ENCODE peak calls at places on chromosomes 11 and 22, in eight cellular contexts. Y, I, L, A, P, X, E and H are unnamed samples.

GRCh38 chr22:26892401-26893033 is 235.1 kb downstream of the MIAT start:
- DNase-seq in I (peak; percentile 25), Y (peak; percentile 39), X (peak; percentile 92), E (peak; percentile 56), A (no peak), P (no peak), L (no peak), H (peak; percentile 83)

GRCh38 chr11:10858505-10859360 is 880 bp upstream of the ZBED5 start:
- DNase-seq in E (peak; percentile 73), X (peak; percentile 49), Y (no peak), A (no peak), P (peak; percentile 77), I (peak; percentile 77), L (peak; percentile 64), H (no peak)

GRCh38 chr11:44982496-44983062 is 31.9 kb upstream of the TP53I11 start:
- DNase-seq in A (no peak), E (no peak), I (no peak), Y (no peak), P (no peak), X (no peak), L (no peak), H (no peak)

GRCh38 chr11:65639623-65640482 is 2.0 kb downstream of the SIPA1 start:
- DNase-seq in P (no peak), I (no peak), L (no peak), A (no peak), X (peak; percentile 47), E (no peak), Y (no peak), H (no peak)

GRCh38 chr22:40044870-40045834 is 50.4 kb downstream of the FAM83F start:
- DNase-seq in E (no peak), P (peak; percentile 62), X (no peak), I (peak; percentile 80), Y (peak; percentile 63), A (no peak), L (peak; percentile 29), H (peak; percentile 85)

GRCh38 chr11:128776434-128777284 is 82.8 kb downstream of the FLI1 start:
- DNase-seq in X (no peak), P (peak; percentile 85), E (peak; percentile 68), A (no peak), I (peak; percentile 73), Y (peak; percentile 18), L (peak; percentile 4), H (no peak)

GRCh38 chr11:96055706-96056387 is 131.9 kb upstream of the MTMR2 start:
- DNase-seq in E (no peak), Y (peak; percentile 61), L (no peak), I (no peak), X (no peak), P (no peak), A (no peak), H (no peak)

GRCh38 chr22:20023214-20023613 is 2.3 kb downstream of the TANGO2 start:
- DNase-seq in Y (no peak), A (no peak), E (no peak), P (no peak), X (no peak), I (no peak), L (no peak), H (no peak)

GRCh38 chr11:113378692-113379091 is 8.9 kb upstream of the ANKK1 start:
- DNase-seq in X (no peak), I (no peak), L (no peak), Y (no peak), E (no peak), P (no peak), A (no peak), H (no peak)

GRCh38 chr22:49910229-49911155 is 7.7 kb downstream of the ALG12 start:
- DNase-seq in P (no peak), I (no peak), L (no peak), Y (no peak), E (no peak), A (no peak), X (no peak), H (no peak)

GRCh38 chr11:18720086-18720810 is 5.7 kb downstream of the IGSF22 start:
- DNase-seq in I (peak; percentile 64), L (peak; percentile 42), E (no peak), A (no peak), Y (no peak), X (no peak), P (no peak), H (no peak)

GRCh38 chr11:67276821-67277230 is 10.6 kb downstream of the GRK2 start:
- DNase-seq in E (no peak), P (peak; percentile 33), X (no peak), Y (no peak), I (no peak), A (no peak), L (no peak), H (no peak)

GRCh38 chr22:39148024-39148726 is 4.3 kb downstream of the CBX7 start:
- DNase-seq in P (no peak), I (no peak), X (no peak), A (no peak), Y (no peak), L (no peak), E (no peak), H (no peak)

GRCh38 chr11:12206529-12206928 is 96.1 kb downstream of the MICAL2 start:
- DNase-seq in X (no peak), Y (peak; percentile 70), I (no peak), P (no peak), A (no peak), E (no peak), L (no peak), H (no peak)

GRCh38 chr11:120219157-120219934 is 8.5 kb downstream of the OAF start:
- DNase-seq in E (no peak), A (no peak), P (no peak), X (no peak), I (no peak), L (no peak), Y (no peak), H (no peak)

GRCh38 chr11:128713595-128713994 is 19.7 kb downstream of the FLI1 start:
- DNase-seq in X (no peak), P (no peak), A (no peak), Y (no peak), I (no peak), L (no peak), E (peak; percentile 48), H (no peak)

GRCh38 chr11:19524171-19524671 is 188.4 kb upstream of the NAV2 start:
- DNase-seq in P (peak; percentile 83), Y (no peak), A (no peak), I (peak; percentile 48), L (no peak), X (no peak), E (no peak), H (no peak)

GRCh38 chr22:23070418-23071162 is at the start of gene GNAZ:
- DNase-seq in X (peak; percentile 2), E (no peak), L (no peak), I (peak; percentile 51), A (no peak), P (peak; percentile 85), Y (no peak), H (no peak)